ENCODE peak calls at places on chromosomes 4 and X, in seven cellular contexts. One of them, this sample, is unnamed.

GRCh38 chrX:105636667-105637066 is 185.7 kb upstream of the NRK start:
- DNase-seq in progenitor cell of endocrine pancreas: no peak
- DNase-seq in ELR: no peak
- DNase-seq in heart right ventricle: no peak
- DNase-seq in KBM-7: no peak
- DNase-seq in ACHN: no peak
- DNase-seq in heart left ventricle: no peak
- DNase-seq in this sample: no peak

GRCh38 chrX:120755066-120755846 is 120.4 kb downstream of the CT47B1 start:
- DNase-seq in progenitor cell of endocrine pancreas: no peak
- DNase-seq in ELR: no peak
- DNase-seq in heart right ventricle: no peak
- DNase-seq in KBM-7: peak
- DNase-seq in ACHN: no peak
- DNase-seq in heart left ventricle: no peak
- DNase-seq in this sample: no peak

GRCh38 chr4:94175553-94176260 is 32.0 kb upstream of the SMARCAD1 start:
- DNase-seq in progenitor cell of endocrine pancreas: no peak
- DNase-seq in ELR: no peak
- DNase-seq in heart right ventricle: no peak
- DNase-seq in KBM-7: no peak
- DNase-seq in ACHN: no peak
- DNase-seq in heart left ventricle: no peak
- DNase-seq in this sample: no peak

GRCh38 chr4:82891728-82892466 is 944 bp upstream of the SEC31A start:
- DNase-seq in progenitor cell of endocrine pancreas: no peak
- DNase-seq in ELR: peak
- DNase-seq in heart right ventricle: no peak
- DNase-seq in KBM-7: peak
- DNase-seq in ACHN: peak
- DNase-seq in heart left ventricle: no peak
- DNase-seq in this sample: no peak

GRCh38 chr4:119314356-119314755 is 7.6 kb downstream of the FABP2 start:
- DNase-seq in progenitor cell of endocrine pancreas: no peak
- DNase-seq in ELR: peak
- DNase-seq in heart right ventricle: no peak
- DNase-seq in KBM-7: peak
- DNase-seq in ACHN: peak
- DNase-seq in heart left ventricle: no peak
- DNase-seq in this sample: no peak

GRCh38 chr4:184787766-184788503 is 37.8 kb downstream of the ACSL1 start:
- DNase-seq in progenitor cell of endocrine pancreas: no peak
- DNase-seq in ELR: peak
- DNase-seq in heart right ventricle: no peak
- DNase-seq in KBM-7: no peak
- DNase-seq in ACHN: peak
- DNase-seq in heart left ventricle: no peak
- DNase-seq in this sample: no peak

GRCh38 chrX:133335027-133335426 is 80.3 kb downstream of the GPC4 start:
- DNase-seq in progenitor cell of endocrine pancreas: no peak
- DNase-seq in ELR: peak
- DNase-seq in heart right ventricle: no peak
- DNase-seq in KBM-7: peak
- DNase-seq in ACHN: peak
- DNase-seq in heart left ventricle: no peak
- DNase-seq in this sample: no peak

GRCh38 chrX:49876750-49877149 is 2.5 kb upstream of the USP27X start:
- DNase-seq in progenitor cell of endocrine pancreas: no peak
- DNase-seq in ELR: peak
- DNase-seq in heart right ventricle: no peak
- DNase-seq in KBM-7: peak
- DNase-seq in ACHN: peak
- DNase-seq in heart left ventricle: no peak
- DNase-seq in this sample: no peak

GRCh38 chr4:77177196-77177595 is 20.2 kb downstream of the CCNG2 start:
- DNase-seq in progenitor cell of endocrine pancreas: no peak
- DNase-seq in ELR: no peak
- DNase-seq in heart right ventricle: no peak
- DNase-seq in KBM-7: no peak
- DNase-seq in ACHN: no peak
- DNase-seq in heart left ventricle: no peak
- DNase-seq in this sample: no peak

GRCh38 chrX:28922106-28922505 is 334.9 kb downstream of the IL1RAPL1 start:
- DNase-seq in progenitor cell of endocrine pancreas: no peak
- DNase-seq in ELR: no peak
- DNase-seq in heart right ventricle: no peak
- DNase-seq in KBM-7: no peak
- DNase-seq in ACHN: no peak
- DNase-seq in heart left ventricle: no peak
- DNase-seq in this sample: no peak

GRCh38 chr4:30719363-30720020 is 677 bp upstream of the PCDH7 start:
- DNase-seq in progenitor cell of endocrine pancreas: no peak
- DNase-seq in ELR: peak
- DNase-seq in heart right ventricle: peak
- DNase-seq in KBM-7: peak
- DNase-seq in ACHN: peak
- DNase-seq in heart left ventricle: peak
- DNase-seq in this sample: no peak

GRCh38 chrX:23779025-23779424 is 3.9 kb upstream of the SAT1 start:
- DNase-seq in progenitor cell of endocrine pancreas: no peak
- DNase-seq in ELR: peak
- DNase-seq in heart right ventricle: no peak
- DNase-seq in KBM-7: no peak
- DNase-seq in ACHN: no peak
- DNase-seq in heart left ventricle: no peak
- DNase-seq in this sample: no peak

GRCh38 chrX:104250470-104250869 is 4.3 kb downstream of the ESX1 start:
- DNase-seq in progenitor cell of endocrine pancreas: no peak
- DNase-seq in ELR: no peak
- DNase-seq in heart right ventricle: no peak
- DNase-seq in KBM-7: no peak
- DNase-seq in ACHN: no peak
- DNase-seq in heart left ventricle: no peak
- DNase-seq in this sample: no peak

GRCh38 chr4:1409806-1410425 is 3.7 kb upstream of the NKX1-1 start:
- DNase-seq in progenitor cell of endocrine pancreas: no peak
- DNase-seq in ELR: no peak
- DNase-seq in heart right ventricle: no peak
- DNase-seq in KBM-7: no peak
- DNase-seq in ACHN: no peak
- DNase-seq in heart left ventricle: no peak
- DNase-seq in this sample: no peak

GRCh38 chr4:17962171-17962570 is 59.4 kb downstream of the LCORL start:
- DNase-seq in progenitor cell of endocrine pancreas: no peak
- DNase-seq in ELR: no peak
- DNase-seq in heart right ventricle: no peak
- DNase-seq in KBM-7: no peak
- DNase-seq in ACHN: no peak
- DNase-seq in heart left ventricle: no peak
- DNase-seq in this sample: no peak

GRCh38 chr4:110197421-110198398 is 705 bp downstream of the ELOVL6 start:
- DNase-seq in progenitor cell of endocrine pancreas: peak
- DNase-seq in ELR: peak
- DNase-seq in heart right ventricle: peak
- DNase-seq in KBM-7: peak
- DNase-seq in ACHN: peak
- DNase-seq in heart left ventricle: peak
- DNase-seq in this sample: no peak

GRCh38 chrX:70139736-70140135 is 6.5 kb downstream of the IGBP1 start:
- DNase-seq in progenitor cell of endocrine pancreas: no peak
- DNase-seq in ELR: no peak
- DNase-seq in heart right ventricle: no peak
- DNase-seq in KBM-7: no peak
- DNase-seq in ACHN: no peak
- DNase-seq in heart left ventricle: no peak
- DNase-seq in this sample: no peak

GRCh38 chrX:70755850-70756249 is 152.7 kb downstream of the TEX11 start:
- DNase-seq in progenitor cell of endocrine pancreas: no peak
- DNase-seq in ELR: no peak
- DNase-seq in heart right ventricle: no peak
- DNase-seq in KBM-7: no peak
- DNase-seq in ACHN: no peak
- DNase-seq in heart left ventricle: no peak
- DNase-seq in this sample: peak

This sample was measured in iPS DF 6.9.